ENCODE peak calls at places on chromosomes 1 and 21, in five cellular contexts. V is body of pancreas, Z is left lung, P is prostate gland, Y is fibroblast of lung. B is an unnamed sample. For H3K27me3, the result is how much of the 10 kb centered on the place peaks cover.

GRCh38 chr1:106063510-106063909 is 993.0 kb upstream of the PRMT6 start:
- DNase-seq in P (no peak), V (no peak), Y (no peak), Z (no peak), B (no peak)

GRCh38 chr1:110420023-110420662 is 12.6 kb upstream of the LAMTOR5 start:
- DNase-seq in V (no peak), Y (no peak), Z (no peak), P (no peak), B (no peak)

GRCh38 chr1:32782086-32782485 is 35.1 kb downstream of the YARS1 start:
- DNase-seq in Z (no peak), P (no peak), V (no peak), Y (no peak), B (no peak)

GRCh38 chr1:246246430-246246829 is 260.6 kb downstream of the SMYD3 start:
- DNase-seq in V (no peak), Z (no peak), P (no peak), Y (peak), B (no peak)

GRCh38 chr1:157482174-157482573 is 70.1 kb downstream of the FCRL5 start:
- DNase-seq in Y (no peak), Z (no peak), P (no peak), V (no peak), B (no peak)

GRCh38 chr1:153752561-153753195 is 22.5 kb upstream of the SLC27A3 start:
- DNase-seq in P (no peak), Y (peak), Z (no peak), V (no peak), B (no peak)

GRCh38 chr21:46142581-46143473 is 12.6 kb downstream of the FTCD start:
- DNase-seq in V (no peak), Z (peak), Y (no peak), P (no peak), B (no peak)

GRCh38 chr1:223008808-223009207 is 134.2 kb downstream of the TLR5 start:
- DNase-seq in V (no peak), P (no peak), Z (no peak), Y (peak), B (no peak)

GRCh38 chr1:66764994-66765578 is 12.8 kb downstream of the DYNLT5 start:
- DNase-seq in Z (no peak), P (peak), Y (peak), V (peak), B (no peak)

GRCh38 chr1:204121840-204122555 is 29.8 kb downstream of the ETNK2 start:
- DNase-seq in V (no peak), Z (no peak), Y (no peak), P (no peak), B (no peak)

GRCh38 chr1:223249854-223250631 is 107.0 kb upstream of the TLR5 start:
- DNase-seq in V (peak), P (no peak), Y (peak), Z (no peak), B (no peak)

GRCh38 chr1:183185941-183186490 is at the start of gene LAMC2:
- DNase-seq in P (peak), V (peak), Z (peak), Y (no peak), B (no peak)

GRCh38 chr1:92859400-92860039 is 27.7 kb downstream of the RPL5 start:
- DNase-seq in V (no peak), P (no peak), Y (no peak), Z (no peak), B (no peak)

GRCh38 chr1:151196292-151196800 is 2.0 kb upstream of the PIP5K1A start:
- DNase-seq in Z (no peak), Y (peak), V (peak), P (peak), B (peak)

GRCh38 chr21:44489962-44490361 is 34.7 kb downstream of the LRRC3 start:
- DNase-seq in Y (no peak), V (no peak), Z (no peak), P (no peak), B (no peak)

GRCh38 chr1:234206651-234207284 is 166.5 kb upstream of the COA6 start:
- DNase-seq in Z (no peak), P (no peak), Y (peak), V (no peak), B (no peak)

GRCh38 chr1:181113061-181113695 is 24.7 kb downstream of the IER5 start:
- DNase-seq in P (no peak), Z (no peak), Y (peak), V (no peak), B (no peak)

GRCh38 chr1:247156787-247157232 is 15.0 kb downstream of the ZNF124 start:
- DNase-seq in V (no peak), Y (peak), P (no peak), Z (no peak), B (no peak)

GRCh38 chr1:152907686-152908601 is at the start of gene IVL:
- DNase-seq in Y (no peak), Z (no peak), P (no peak), V (no peak), B (peak)

GRCh38 chr1:95118019-95118499 is 904 bp downstream of the TLCD4 start:
- DNase-seq in Z (no peak), P (peak), Y (peak), V (no peak), B (no peak)

GRCh38 chr1:1665815-1666251 is 7.0 kb upstream of the CDK11B start:
- DNase-seq in Y (no peak), P (no peak), V (no peak), Z (peak), B (no peak)

GRCh38 chr1:167599839-167600581 is 30.0 kb upstream of the RCSD1 start:
- DNase-seq in V (peak), Z (no peak), P (no peak), Y (peak), B (peak)

GRCh38 chr21:44442266-44443125 is 12.8 kb upstream of the LRRC3 start:
- DNase-seq in Y (no peak), Z (peak), P (no peak), V (no peak), B (no peak)

GRCh38 chr1:17053071-17053684 is 654 bp downstream of the SDHB start:
- DNase-seq in Y (no peak), V (no peak), P (no peak), Z (no peak), B (no peak)

GRCh38 chr1:8625981-8626898 is 191.2 kb downstream of the RERE start:
- DNase-seq in V (no peak), Y (peak), Z (no peak), P (no peak), B (no peak)

GRCh38 chr1:234774971-234775370 is 165.0 kb upstream of the IRF2BP2 start:
- DNase-seq in Z (no peak), Y (no peak), P (no peak), V (no peak), B (no peak)

GRCh38 chr1:206589206-206589605 is 23.1 kb downstream of the EIF2D start:
- DNase-seq in V (peak), Z (no peak), P (no peak), Y (peak), B (no peak)

GRCh38 chr1:150902346-150902745 is 15.4 kb downstream of the CTXND2 start:
- DNase-seq in V (no peak), Z (no peak), Y (no peak), P (no peak), B (no peak)

GRCh38 chr1:49163041-49163440 is 386.4 kb upstream of the BEND5 start:
- DNase-seq in V (no peak), P (no peak), Z (no peak), Y (no peak), B (no peak)

GRCh38 chr1:84995484-84996334 is 1.2 kb downstream of the MCOLN2 start:
- DNase-seq in P (no peak), Y (no peak), Z (no peak), V (no peak), B (peak)

GRCh38 chr1:62045579-62045978 is 149.1 kb upstream of the L1TD1 start:
- DNase-seq in V (peak), Z (no peak), Y (no peak), P (no peak), B (no peak)

GRCh38 chr1:201143726-201144635 is 10.3 kb downstream of the TMEM9 start:
- DNase-seq in Y (no peak), Z (no peak), V (no peak), P (no peak), B (no peak)

GRCh38 chr1:192698731-192699130 is 62.8 kb downstream of the RGS13 start:
- DNase-seq in P (no peak), V (no peak), Y (no peak), Z (peak), B (no peak)

GRCh38 chr1:228226956-228227791 is 19.3 kb downstream of the OBSCN start:
- DNase-seq in Y (peak), Z (no peak), V (no peak), P (no peak), B (no peak)
- TF ChIP-seq CTCF in Y (peak), Z (no peak), V (no peak), P (no peak), B (peak)

GRCh38 chr1:229896306-229896705 is 170.7 kb upstream of the GALNT2 start:
- DNase-seq in V (no peak), P (no peak), Y (no peak), Z (no peak), B (no peak)

GRCh38 chr1:229895605-229896004 is 171.4 kb upstream of the GALNT2 start:
- DNase-seq in Z (no peak), V (no peak), P (no peak), Y (no peak), B (no peak)

GRCh38 chr1:229892515-229893117 is 174.4 kb upstream of the GALNT2 start:
- DNase-seq in V (no peak), Z (no peak), Y (no peak), P (no peak), B (no peak)

GRCh38 chr1:229893762-229894444 is 173.1 kb upstream of the GALNT2 start:
- DNase-seq in Y (no peak), V (no peak), P (no peak), Z (no peak), B (no peak)

DNA sequence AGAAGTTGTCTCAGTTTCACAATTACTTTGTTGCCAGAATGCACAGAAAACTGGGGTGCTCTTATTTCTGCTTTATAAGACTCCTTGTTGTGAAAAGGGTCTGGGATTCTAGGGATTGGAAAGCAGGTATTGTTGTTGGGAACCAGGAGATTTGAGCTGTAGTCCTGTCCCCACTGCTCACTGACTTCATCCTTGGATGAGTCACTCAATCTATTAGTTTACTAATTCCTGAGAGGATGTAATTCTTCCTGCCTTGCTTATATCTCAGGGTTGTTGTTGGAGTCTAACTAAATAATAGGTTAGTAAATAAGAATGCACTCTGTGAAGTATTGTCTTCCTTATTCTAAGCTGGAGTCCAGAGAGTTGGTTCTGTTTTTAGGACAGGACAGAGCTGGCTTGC is 172.5 kb upstream of the GALNT2 start:
- DNase-seq in Y (no peak), Z (no peak), P (no peak), V (no peak), B (no peak)
- H3K4me3 ChIP-seq in Y (no peak), Z (no peak), P (no peak), V (no peak), B (no peak)

GRCh38 chr1:39671793-39672550 is at the start of gene NT5C1A:
- DNase-seq in V (peak), Z (no peak), P (no peak), Y (no peak), B (peak)
- H3K27me3 ChIP-seq in V (under half), Z (under half), P (under half), Y (under half), B (under half)

GRCh38 chr1:178379807-178380206 is 117.0 kb downstream of the CLEC20A start:
- DNase-seq in Z (no peak), Y (no peak), P (no peak), V (no peak), B (no peak)
- TF ChIP-seq CTCF in Z (no peak), Y (no peak), P (no peak), V (no peak), B (peak)

DNA sequence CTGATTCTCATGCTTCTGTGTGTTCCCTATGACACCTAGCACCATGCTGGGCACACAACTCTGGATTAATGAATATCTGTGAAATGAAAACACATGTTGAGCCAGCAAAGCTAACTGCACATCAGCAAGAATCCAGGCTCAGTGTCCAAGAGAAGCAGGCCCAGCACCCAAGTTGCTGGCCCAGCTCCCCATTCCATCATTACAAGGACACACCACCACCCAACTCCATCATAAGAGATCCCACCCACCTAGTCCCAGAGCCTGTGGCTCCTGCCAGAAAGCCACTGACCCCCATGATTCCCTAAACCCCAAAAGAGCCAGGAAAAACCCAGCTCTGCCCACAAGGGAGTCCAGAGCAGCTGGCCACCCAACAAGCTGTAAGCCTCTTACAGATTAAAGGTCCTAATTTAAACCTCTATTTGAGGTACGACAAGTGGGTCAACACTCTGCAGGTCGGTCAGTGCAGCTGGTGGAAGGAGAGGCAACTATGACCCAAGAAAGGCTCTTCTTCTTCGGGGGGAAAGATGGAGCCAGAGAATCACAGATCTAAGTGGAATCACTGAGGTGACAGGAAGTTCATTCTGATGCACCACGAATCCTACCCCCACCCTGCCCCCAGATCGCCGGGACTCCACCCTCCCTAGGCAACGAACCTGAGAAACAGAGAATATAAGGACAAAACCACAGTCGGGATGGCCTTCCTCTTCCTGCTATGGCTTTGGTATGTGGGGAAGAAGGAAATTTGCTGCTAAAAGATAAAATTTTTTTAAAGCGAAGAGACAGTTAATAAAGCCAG is 58.2 kb downstream of the CD34 start:
- DNase-seq in Y (no peak), P (no peak), V (no peak), Z (no peak), B (no peak)
- H3K4me3 ChIP-seq in Y (no peak), P (no peak), V (no peak), Z (no peak), B (no peak)

GRCh38 chr1:60390593-60391282 is 317.2 kb upstream of the C1orf87 start:
- DNase-seq in P (no peak), V (no peak), Z (no peak), Y (no peak), B (peak)
- H3K27me3 ChIP-seq in P (under half), V (under half), Z (under half), Y (under half), B (under half)

GRCh38 chr1:119771770-119772169 is 3.1 kb upstream of the HMGCS2 start:
- DNase-seq in Z (no peak), P (no peak), Y (peak), V (no peak), B (no peak)

GRCh38 chr1:119773711-119774241 is 5.1 kb upstream of the HMGCS2 start:
- DNase-seq in P (no peak), Z (no peak), Y (peak), V (no peak), B (no peak)

GRCh38 chr1:119768778-119769177 is at the start of gene HMGCS2:
- DNase-seq in V (peak), Z (no peak), Y (no peak), P (no peak), B (no peak)

GRCh38 chr1:119772298-119772697 is 3.6 kb upstream of the HMGCS2 start:
- DNase-seq in V (no peak), Y (no peak), P (no peak), Z (no peak), B (no peak)

GRCh38 chr1:119771016-119771415 is 2.3 kb upstream of the HMGCS2 start:
- DNase-seq in Y (no peak), P (no peak), Z (no peak), V (no peak), B (no peak)
- TF ChIP-seq CTCF in Y (no peak), P (no peak), Z (no peak), V (no peak), B (no peak)

DNA sequence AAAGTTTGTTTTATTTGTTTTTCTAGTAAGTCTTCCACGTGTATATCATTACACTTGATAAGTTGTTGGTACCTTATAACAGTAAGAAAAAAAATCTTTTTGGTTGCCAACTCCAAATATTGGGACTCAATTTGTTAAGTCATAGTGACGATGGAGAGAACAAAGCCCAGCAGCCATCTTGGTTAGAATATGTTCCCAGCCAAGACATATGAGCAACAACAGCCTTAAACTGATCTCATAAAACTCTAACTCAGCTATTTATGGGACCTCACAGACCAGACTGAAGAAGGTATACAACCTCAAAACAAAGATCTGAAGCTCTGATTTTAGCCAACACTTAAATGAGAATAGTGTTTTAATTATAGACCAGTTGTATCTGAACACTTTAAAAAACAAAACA is 281.3 kb downstream of the VAV3 start:
- DNase-seq in P (no peak), V (no peak), Z (no peak), Y (no peak), B (no peak)
- H3K4me3 ChIP-seq in P (no peak), V (no peak), Z (no peak), Y (no peak), B (no peak)

B was measured in GM06990.